ENCODE peak calls at places on chromosomes 4 and X, in six cellular contexts. One of them, this sample, is unnamed.

GRCh38 chr4:7769308-7769841 is 170.3 kb downstream of the AFAP1 start:
- DNase-seq in AG08396: no peak
- DNase-seq in G401: peak
- DNase-seq in left ventricle myocardium inferior: peak
- DNase-seq in stimulated activated CD4-positive, alpha-beta T cell treated with anti-CD3 and anti-CD28 coated beads, Interleukin-4, amount 100 ng/mL, for 4 hours: no peak
- DNase-seq in NCI-H1930: no peak
- DNase-seq in this sample: no peak

GRCh38 chrX:49878128-49878833 is 1.0 kb upstream of the USP27X start:
- DNase-seq in stimulated activated CD4-positive, alpha-beta T cell treated with anti-CD3 and anti-CD28 coated beads, Interleukin-4, amount 100 ng/mL, for 4 hours: no peak
- DNase-seq in G401: peak
- DNase-seq in AG08396: no peak
- DNase-seq in NCI-H1930: no peak
- DNase-seq in left ventricle myocardium inferior: peak
- DNase-seq in this sample: no peak

GRCh38 chr4:75180790-75181776 is 248.2 kb downstream of the PARM1 start:
- DNase-seq in stimulated activated CD4-positive, alpha-beta T cell treated with anti-CD3 and anti-CD28 coated beads, Interleukin-4, amount 100 ng/mL, for 4 hours: no peak
- DNase-seq in AG08396: peak
- DNase-seq in G401: no peak
- DNase-seq in NCI-H1930: no peak
- DNase-seq in left ventricle myocardium inferior: no peak
- DNase-seq in this sample: no peak

GRCh38 chr4:29304595-29304994 is 1415.6 kb upstream of the PCDH7 start:
- DNase-seq in AG08396: no peak
- DNase-seq in left ventricle myocardium inferior: no peak
- DNase-seq in NCI-H1930: no peak
- DNase-seq in stimulated activated CD4-positive, alpha-beta T cell treated with anti-CD3 and anti-CD28 coated beads, Interleukin-4, amount 100 ng/mL, for 4 hours: no peak
- DNase-seq in G401: no peak
- DNase-seq in this sample: no peak

GRCh38 chrX:47234583-47234982 is 1.8 kb downstream of the USP11 start:
- DNase-seq in NCI-H1930: no peak
- DNase-seq in left ventricle myocardium inferior: no peak
- DNase-seq in AG08396: no peak
- DNase-seq in G401: no peak
- DNase-seq in stimulated activated CD4-positive, alpha-beta T cell treated with anti-CD3 and anti-CD28 coated beads, Interleukin-4, amount 100 ng/mL, for 4 hours: no peak
- DNase-seq in this sample: no peak

GRCh38 chr4:7226993-7227392 is 34.7 kb downstream of the SORCS2 start:
- DNase-seq in G401: no peak
- DNase-seq in stimulated activated CD4-positive, alpha-beta T cell treated with anti-CD3 and anti-CD28 coated beads, Interleukin-4, amount 100 ng/mL, for 4 hours: no peak
- DNase-seq in AG08396: no peak
- DNase-seq in left ventricle myocardium inferior: no peak
- DNase-seq in NCI-H1930: no peak
- DNase-seq in this sample: no peak

GRCh38 chr4:26388671-26389070 is 67.9 kb downstream of the RBPJ start:
- DNase-seq in left ventricle myocardium inferior: no peak
- DNase-seq in stimulated activated CD4-positive, alpha-beta T cell treated with anti-CD3 and anti-CD28 coated beads, Interleukin-4, amount 100 ng/mL, for 4 hours: no peak
- DNase-seq in G401: no peak
- DNase-seq in NCI-H1930: no peak
- DNase-seq in AG08396: no peak
- DNase-seq in this sample: no peak

GRCh38 chrX:124736553-124737240 is 390.3 kb downstream of the SH2D1A start:
- DNase-seq in left ventricle myocardium inferior: no peak
- DNase-seq in G401: no peak
- DNase-seq in AG08396: no peak
- DNase-seq in NCI-H1930: no peak
- DNase-seq in stimulated activated CD4-positive, alpha-beta T cell treated with anti-CD3 and anti-CD28 coated beads, Interleukin-4, amount 100 ng/mL, for 4 hours: peak
- DNase-seq in this sample: peak

This sample was measured in activated T-cell treated with anti-CD3 and anti-CD28 coated beads, Interleukin-2, amount 50 U/mL, for 4 hours.